ENCODE peak calls at places on chromosomes 11 and 22, in eight cellular contexts. B is ELR, A is T47D, N is lower lobe of right lung, M is fibroblast of the aortic adventitia, W is KBM-7, C is cardiac muscle cell, Y is upper lobe of right lung. Z is an unnamed sample.

GRCh38 chr11:2885017-2885675 is 429 bp downstream of the CDKN1C start:
- DNase-seq in M (peak; percentile 36), B (peak; percentile 49), C (peak; percentile 79), Y (peak; percentile 85), W (peak; percentile 70), N (peak; percentile 75), A (peak; percentile 66), Z (no peak)

GRCh38 chr11:2268911-2269600 is 1.3 kb downstream of the ASCL2 start:
- DNase-seq in W (peak; percentile 57), M (peak; percentile 2), C (peak; percentile 44), N (peak; percentile 81), B (peak; percentile 10), A (peak; percentile 68), Y (peak; percentile 87), Z (no peak)

GRCh38 chr11:28585007-28585406 is 476.8 kb downstream of the METTL15 start:
- DNase-seq in W (no peak), Y (no peak), A (no peak), B (peak; percentile 54), M (peak; percentile 38), N (no peak), C (no peak), Z (no peak)

GRCh38 chr11:105942951-105943350 is 79.1 kb downstream of the MSANTD4 start:
- DNase-seq in A (no peak), C (no peak), N (no peak), Y (no peak), B (peak; percentile 12), M (no peak), W (no peak), Z (no peak)

GRCh38 chr11:65500262-65501004 is 1.6 kb downstream of the MALAT1 start:
- DNase-seq in Y (peak; percentile 70), C (no peak), B (peak; percentile 69), N (no peak), W (peak; percentile 79), M (peak; percentile 78), A (no peak), Z (peak; percentile 54)

GRCh38 chr22:20299736-20300136 is 20.1 kb downstream of the DGCR6L start:
- DNase-seq in Y (peak; percentile 84), W (peak; percentile 48), M (no peak), N (peak; percentile 68), C (peak; percentile 58), A (no peak), B (no peak), Z (no peak)

GRCh38 chr11:27012254-27012921 is 18.5 kb downstream of the FIBIN start:
- DNase-seq in A (no peak), N (no peak), C (peak; percentile 14), Y (no peak), B (peak; percentile 42), M (peak; percentile 78), W (no peak), Z (no peak)

GRCh38 chr11:7577226-7577882 is 63.6 kb downstream of the PPFIBP2 start:
- DNase-seq in B (no peak), A (no peak), N (no peak), C (no peak), M (peak; percentile 64), Y (no peak), W (no peak), Z (peak; percentile 17)

GRCh38 chr11:88644724-88645123 is 307.2 kb upstream of the CTSC start:
- DNase-seq in B (no peak), N (no peak), C (no peak), W (no peak), A (no peak), Y (no peak), M (no peak), Z (no peak)

GRCh38 chr11:8309311-8309710 is 45.6 kb upstream of the LMO1 start:
- DNase-seq in M (no peak), A (no peak), W (no peak), C (no peak), Y (no peak), B (no peak), N (no peak), Z (no peak)

GRCh38 chr11:83069441-83070043 is 2.2 kb downstream of the RAB30 start:
- DNase-seq in C (no peak), N (no peak), M (no peak), A (no peak), B (no peak), W (no peak), Y (no peak), Z (peak; percentile 55)

GRCh38 chr11:2390871-2391662 is 9.5 kb upstream of the TSSC4 start:
- DNase-seq in N (no peak), C (no peak), B (peak; percentile 76), Y (no peak), M (peak; percentile 70), A (no peak), W (no peak), Z (no peak)

GRCh38 chr22:46362221-46362933 is 26.9 kb downstream of the TRMU start:
- DNase-seq in Y (no peak), W (no peak), A (no peak), B (no peak), C (no peak), N (peak; percentile 40), M (no peak), Z (no peak)

GRCh38 chr11:113201055-113201818 is 113.1 kb upstream of the TTC12 start:
- DNase-seq in N (no peak), W (no peak), A (no peak), C (no peak), M (no peak), Y (no peak), B (no peak), Z (peak; percentile 91)

GRCh38 chr11:61008971-61009370 is 37.5 kb downstream of the CD6 start:
- DNase-seq in A (no peak), M (no peak), W (no peak), Y (no peak), C (no peak), N (no peak), B (no peak), Z (no peak)

GRCh38 chr11:129458756-129459535 is 83.3 kb downstream of the BARX2 start:
- DNase-seq in M (no peak), Y (no peak), W (no peak), N (no peak), A (no peak), B (no peak), C (no peak), Z (no peak)

GRCh38 chr22:43901976-43902643 is 10.3 kb upstream of the PNPLA5 start:
- DNase-seq in C (peak; percentile 58), M (peak; percentile 94), W (no peak), N (no peak), Y (no peak), B (peak; percentile 93), A (no peak), Z (no peak)

GRCh38 chr11:47186076-47186936 is at the start of gene PACSIN3:
- DNase-seq in A (peak; percentile 79), Y (peak; percentile 83), C (peak; percentile 73), W (peak; percentile 35), B (peak; percentile 69), N (peak; percentile 70), M (no peak), Z (peak; percentile 30)

GRCh38 chr11:10263929-10264328 is 30.1 kb downstream of the SBF2 start:
- DNase-seq in M (peak; percentile 63), C (no peak), Y (no peak), A (no peak), N (no peak), W (no peak), B (peak; percentile 75), Z (no peak)

GRCh38 chr22:19565921-19566598 is 41.9 kb upstream of the CLDN5 start:
- DNase-seq in A (no peak), M (no peak), W (no peak), N (no peak), C (no peak), Y (no peak), B (peak; percentile 25), Z (no peak)

GRCh38 chr11:65780770-65781151 is at the start of gene AP5B1:
- DNase-seq in C (peak; percentile 75), N (peak; percentile 79), B (peak; percentile 81), M (peak; percentile 26), Y (peak; percentile 90), W (peak; percentile 54), A (peak; percentile 94), Z (peak; percentile 63)

GRCh38 chr11:124644426-124645280 is 22.0 kb downstream of the TBRG1 start:
- DNase-seq in C (peak; percentile 60), M (peak; percentile 85), W (peak; percentile 74), N (peak; percentile 51), Y (peak; percentile 64), A (peak; percentile 58), B (peak; percentile 81), Z (peak; percentile 82)

GRCh38 chr11:67113231-67113721 is 5.8 kb upstream of the KDM2A start:
- DNase-seq in N (no peak), W (peak; percentile 52), A (no peak), Y (peak; percentile 42), B (no peak), M (no peak), C (peak; percentile 80), Z (no peak)

GRCh38 chr11:30424851-30425250 is 101.9 kb downstream of the ARL14EP start:
- DNase-seq in N (no peak), Y (no peak), B (no peak), M (no peak), A (no peak), C (peak; percentile 43), W (no peak), Z (no peak)

GRCh38 chr11:10318527-10318802 is 13.6 kb downstream of the ADM start:
- DNase-seq in A (no peak), B (no peak), M (no peak), W (no peak), C (no peak), N (no peak), Y (no peak), Z (no peak)

GRCh38 chr11:6604081-6604626 is 580 bp downstream of the ILK start:
- DNase-seq in C (peak; percentile 82), N (no peak), W (peak; percentile 71), B (peak; percentile 70), A (no peak), M (peak; percentile 77), Y (no peak), Z (peak; percentile 73)